ENCODE peak calls at places on chromosomes 3 and 15, in five cellular contexts. R, P, S, C and A are unnamed samples.

GRCh38 chr3:66476852-66477381 is 23.9 kb downstream of the LRIG1 start:
- DNase-seq in R (no peak), P (no peak), S (no peak), C (no peak), A (no peak)

GRCh38 chr3:8822141-8822540 is 52.7 kb upstream of the OXTR start:
- DNase-seq in R (peak; percentile 63), P (no peak), S (peak; percentile 3), C (peak; percentile 55), A (no peak)

GRCh38 chr15:80695099-80695910 is at the start of gene ABHD17C:
- DNase-seq in R (peak; percentile 42), P (peak; percentile 55), S (no peak), C (peak; percentile 59), A (peak; percentile 24)

GRCh38 chr15:99279290-99279689 is 28.0 kb downstream of the LRRC28 start:
- DNase-seq in R (no peak), P (no peak), S (no peak), C (no peak), A (no peak)

GRCh38 chr3:119580148-119580760 is 962 bp downstream of the ADPRH start:
- DNase-seq in R (no peak), P (peak; percentile 81), S (no peak), C (no peak), A (no peak)

GRCh38 chr3:61944736-61945135 is 383.4 kb downstream of the PTPRG start:
- DNase-seq in R (no peak), P (peak; percentile 55), S (no peak), C (no peak), A (no peak)

GRCh38 chr15:66772967-66773873 is 71.2 kb downstream of the SMAD6 start:
- DNase-seq in R (no peak), P (no peak), S (no peak), C (no peak), A (no peak)

GRCh38 chr3:98563661-98564281 is 29.6 kb downstream of the CPOX start:
- DNase-seq in R (peak; percentile 69), P (no peak), S (no peak), C (peak; percentile 75), A (no peak)

GRCh38 chr15:31098491-31098917 is 3.0 kb downstream of the TRPM1 start:
- DNase-seq in R (no peak), P (no peak), S (no peak), C (no peak), A (no peak)

GRCh38 chr3:157128771-157129671 is 30.9 kb downstream of the CCNL1 start:
- DNase-seq in R (peak; percentile 86), P (peak; percentile 77), S (no peak), C (peak; percentile 75), A (no peak)
- H3K27ac ChIP-seq in R (peak overlapping the region; percentile 100), P (no peak overlapping the region), S (peak overlapping the region; percentile 70), C (peak overlapping the region; percentile 97), A (peak overlapping the region; percentile 97)

GRCh38 chr15:35308802-35309201 is 223.7 kb upstream of the NANOGP8 start:
- DNase-seq in R (peak; percentile 73), P (peak; percentile 2), S (peak; percentile 94), C (peak; percentile 94), A (no peak)
- H3K27ac ChIP-seq in R (no peak overlapping the region), P (no peak overlapping the region), S (no peak overlapping the region), C (peak overlapping the region; percentile 20), A (no peak overlapping the region)

GRCh38 chr3:172182797-172183196 is 143.4 kb downstream of the FNDC3B start:
- DNase-seq in R (peak; percentile 53), P (no peak), S (no peak), C (no peak), A (no peak)

GRCh38 chr3:172180473-172180872 is 141.1 kb downstream of the FNDC3B start:
- DNase-seq in R (no peak), P (no peak), S (no peak), C (no peak), A (no peak)

GRCh38 chr3:172184106-172184822 is 144.9 kb downstream of the FNDC3B start:
- DNase-seq in R (no peak), P (no peak), S (no peak), C (no peak), A (no peak)

GRCh38 chr3:172179680-172180399 is 140.5 kb downstream of the FNDC3B start:
- DNase-seq in R (no peak), P (no peak), S (no peak), C (no peak), A (no peak)

GRCh38 chr3:172181936-172182708 is 142.7 kb downstream of the FNDC3B start:
- DNase-seq in R (peak; percentile 41), P (peak; percentile 75), S (no peak), C (peak; percentile 70), A (no peak)
- H3K27ac ChIP-seq in R (peak overlapping the region; percentile 9), P (no peak overlapping the region), S (peak overlapping the region; percentile 54), C (peak overlapping the region; percentile 39), A (no peak overlapping the region)

DNA sequence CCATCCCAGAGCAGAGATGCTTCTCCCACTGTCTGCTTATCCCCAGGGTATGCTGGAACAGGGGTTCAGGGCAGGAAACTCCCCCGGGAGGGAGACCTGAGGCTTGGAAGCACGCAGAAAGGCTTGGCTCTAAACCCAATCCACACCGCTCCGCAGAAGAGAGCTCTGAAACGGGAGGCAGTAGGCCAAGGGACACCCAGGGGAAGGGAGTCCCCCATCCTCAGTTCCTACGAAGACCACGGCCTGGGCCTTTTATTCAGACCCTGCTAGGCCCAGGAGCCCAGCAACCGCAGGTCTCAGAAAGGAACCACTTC is 1.8 kb upstream of the HAPLN3 start:
- DNase-seq in R (no peak), P (no peak), S (no peak), C (no peak), A (no peak)
- H3K27ac ChIP-seq in R (no peak overlapping the region), P (no peak overlapping the region), S (no peak overlapping the region), C (no peak overlapping the region), A (no peak overlapping the region)

GRCh38 chr3:4406746-4407568 is 60.1 kb downstream of the SUMF1 start:
- DNase-seq in R (no peak), P (no peak), S (no peak), C (peak; percentile 5), A (no peak)
- H3K27ac ChIP-seq in R (no peak overlapping the region), P (no peak overlapping the region), S (no peak overlapping the region), C (no peak overlapping the region), A (no peak overlapping the region)